ENCODE peak calls at places on chromosomes 7 and 10, in six cellular contexts. P is astrocyte, T is astrocyte of the spinal cord, V is A673, O is LHCN-M2, B is NCI-H2081. K is an unnamed sample.

GRCh38 chr10:86346169-86346793 is 20.3 kb downstream of the GRID1 start:
- DNase-seq in P (no peak), T (no peak), V (no peak), O (no peak), B (no peak), K (peak)

GRCh38 chr7:49294611-49295010 is 370.3 kb downstream of the CDC14C start:
- DNase-seq in B (no peak), O (no peak), P (peak), T (peak), V (no peak), K (no peak)

GRCh38 chr10:61902448-61903183 is 1.1 kb downstream of the ARID5B start:
- DNase-seq in T (peak), O (peak), V (peak), P (peak), B (peak), K (peak)

GRCh38 chr10:84665883-84666463 is 337.6 kb downstream of the CCSER2 start:
- DNase-seq in V (peak), B (no peak), O (no peak), P (no peak), T (no peak), K (peak)

GRCh38 chr10:4529266-4529665 is 296.7 kb upstream of the AKR1E2 start:
- DNase-seq in T (no peak), V (no peak), O (no peak), B (no peak), P (no peak), K (no peak)

GRCh38 chr10:71725998-71726672 is 6.6 kb upstream of the C10orf105 start:
- DNase-seq in V (no peak), T (no peak), B (no peak), O (no peak), P (peak), K (no peak)

GRCh38 chr10:99328579-99329237 is 448 bp upstream of the CNNM1 start:
- DNase-seq in T (no peak), V (no peak), P (no peak), O (no peak), B (no peak), K (peak)

GRCh38 chr10:20858292-20859124 is 38.6 kb downstream of the NEBL start:
- DNase-seq in O (peak), V (peak), P (peak), B (no peak), T (peak), K (peak)

GRCh38 chr7:39001595-39001994 is 23.9 kb downstream of the POU6F2 start:
- DNase-seq in P (no peak), B (no peak), O (no peak), V (no peak), T (no peak), K (no peak)

GRCh38 chr7:124284937-124285336 is 252.1 kb upstream of the TMEM229A start:
- DNase-seq in V (no peak), T (no peak), P (no peak), B (no peak), O (no peak), K (no peak)

GRCh38 chr7:44184221-44184873 is 4.9 kb downstream of the GCK start:
- DNase-seq in V (peak), B (peak), T (peak), O (peak), P (peak), K (peak)

GRCh38 chr10:126569513-126570447 is 100.7 kb downstream of the C10orf90 start:
- DNase-seq in B (no peak), O (peak), P (peak), V (peak), T (peak), K (no peak)

GRCh38 chr10:110042181-110042580 is 34.4 kb downstream of the ADD3 start:
- DNase-seq in B (no peak), O (no peak), P (peak), V (no peak), T (peak), K (no peak)

GRCh38 chr10:112247791-112248190 is 35.4 kb upstream of the TECTB start:
- DNase-seq in P (no peak), T (no peak), V (no peak), B (no peak), O (no peak), K (no peak)

GRCh38 chr7:135083005-135083404 is 64.9 kb upstream of the TMEM140 start:
- DNase-seq in B (no peak), O (no peak), V (no peak), P (no peak), T (no peak), K (no peak)

GRCh38 chr7:149568218-149568617 is 70.6 kb upstream of the ZNF746 start:
- DNase-seq in O (no peak), P (no peak), B (no peak), T (no peak), V (no peak), K (no peak)

GRCh38 chr10:111298031-111298430 is 221.2 kb downstream of the ADRA2A start:
- DNase-seq in V (no peak), P (no peak), B (no peak), T (no peak), O (no peak), K (no peak)

GRCh38 chr10:77192402-77192801 is 445.2 kb downstream of the KCNMA1 start:
- DNase-seq in P (no peak), V (no peak), B (no peak), O (peak), T (no peak), K (peak)